ENCODE peak calls at places on chromosome 20, in four cellular contexts. One of them, this sample, is unnamed.

GRCh38 chr20:50379049-50379990 is 130.9 kb upstream of the PTPN1 start:
- DNase-seq in SW480: no peak
- DNase-seq in GM03348: peak
- DNase-seq in mucosa of gallbladder: peak
- DNase-seq in this sample: no peak

GRCh38 chr20:48685300-48685699 is 142.5 kb downstream of the PREX1 start:
- DNase-seq in GM03348: no peak
- DNase-seq in mucosa of gallbladder: no peak
- DNase-seq in SW480: no peak
- DNase-seq in this sample: no peak

GRCh38 chr20:45114465-45115385 is at the start of gene WFDC5:
- DNase-seq in GM03348: no peak
- DNase-seq in mucosa of gallbladder: peak
- DNase-seq in SW480: no peak
- DNase-seq in this sample: no peak

GRCh38 chr20:11205769-11206362 is 532.1 kb upstream of the JAG1 start:
- DNase-seq in mucosa of gallbladder: no peak
- DNase-seq in GM03348: no peak
- DNase-seq in SW480: no peak
- DNase-seq in this sample: no peak

GRCh38 chr20:41005361-41005729 is 23.3 kb upstream of the TOP1 start:
- DNase-seq in GM03348: peak
- DNase-seq in SW480: no peak
- DNase-seq in mucosa of gallbladder: peak
- DNase-seq in this sample: no peak

GRCh38 chr20:53074811-53075314 is 102.7 kb downstream of the TSHZ2 start:
- DNase-seq in GM03348: peak
- DNase-seq in SW480: no peak
- DNase-seq in mucosa of gallbladder: no peak
- DNase-seq in this sample: no peak

GRCh38 chr20:44776977-44777376 is 31.3 kb downstream of the KCNK15 start:
- DNase-seq in SW480: peak
- DNase-seq in GM03348: peak
- DNase-seq in mucosa of gallbladder: no peak
- DNase-seq in this sample: no peak

GRCh38 chr20:36862857-36863668 is 12.9 kb upstream of the TLDC2 start:
- DNase-seq in SW480: no peak
- DNase-seq in mucosa of gallbladder: peak
- DNase-seq in GM03348: no peak
- DNase-seq in this sample: no peak

GRCh38 chr20:33944914-33945313 is 48.8 kb upstream of the RALY start:
- DNase-seq in GM03348: no peak
- DNase-seq in mucosa of gallbladder: no peak
- DNase-seq in SW480: no peak
- DNase-seq in this sample: no peak

GRCh38 chr20:61752576-61752975 is 313.1 kb downstream of the TAF4 start:
- DNase-seq in SW480: no peak
- DNase-seq in GM03348: no peak
- DNase-seq in mucosa of gallbladder: no peak
- DNase-seq in this sample: no peak

GRCh38 chr20:49717693-49718092 is 4.0 kb upstream of the B4GALT5 start:
- DNase-seq in mucosa of gallbladder: no peak
- DNase-seq in GM03348: no peak
- DNase-seq in SW480: peak
- DNase-seq in this sample: no peak

GRCh38 chr20:6311097-6311496 is 188.3 kb upstream of the FERMT1 start:
- DNase-seq in GM03348: no peak
- DNase-seq in SW480: no peak
- DNase-seq in mucosa of gallbladder: no peak
- DNase-seq in this sample: no peak

GRCh38 chr20:63257629-63258028 is 3.4 kb upstream of the NKAIN4 start:
- DNase-seq in SW480: no peak
- DNase-seq in mucosa of gallbladder: no peak
- DNase-seq in GM03348: no peak
- DNase-seq in this sample: no peak

GRCh38 chr20:59569305-59569704 is 35.0 kb upstream of the PHACTR3 start:
- DNase-seq in mucosa of gallbladder: no peak
- DNase-seq in GM03348: no peak
- DNase-seq in SW480: no peak
- DNase-seq in this sample: no peak

GRCh38 chr20:20073851-20074252 is 21.5 kb downstream of the CFAP61 start:
- DNase-seq in GM03348: no peak
- DNase-seq in mucosa of gallbladder: peak
- DNase-seq in SW480: no peak
- DNase-seq in this sample: no peak

GRCh38 chr20:63591147-63591533 is 17.1 kb upstream of the HELZ2 start:
- DNase-seq in GM03348: no peak
- DNase-seq in mucosa of gallbladder: no peak
- DNase-seq in SW480: no peak
- DNase-seq in this sample: no peak

GRCh38 chr20:62743777-62744317 is 35.2 kb downstream of the NTSR1 start:
- DNase-seq in GM03348: no peak
- DNase-seq in SW480: no peak
- DNase-seq in mucosa of gallbladder: no peak
- DNase-seq in this sample: no peak

GRCh38 chr20:37419307-37419706 is 73.4 kb downstream of the SRC start:
- DNase-seq in mucosa of gallbladder: no peak
- DNase-seq in SW480: no peak
- DNase-seq in GM03348: no peak
- DNase-seq in this sample: no peak

GRCh38 chr20:1644101-1644962 is 13.2 kb downstream of the SIRPG start:
- DNase-seq in SW480: no peak
- DNase-seq in mucosa of gallbladder: no peak
- DNase-seq in GM03348: no peak
- DNase-seq in this sample: no peak

GRCh38 chr20:63090682-63091571 is 84.2 kb upstream of the BHLHE23 start:
- DNase-seq in SW480: peak
- DNase-seq in GM03348: no peak
- DNase-seq in mucosa of gallbladder: no peak
- DNase-seq in this sample: peak

GRCh38 chr20:37828584-37829527 is 74.1 kb upstream of the VSTM2L start:
- DNase-seq in SW480: no peak
- DNase-seq in mucosa of gallbladder: no peak
- DNase-seq in GM03348: no peak
- DNase-seq in this sample: no peak

GRCh38 chr20:6583134-6583738 is 184.2 kb upstream of the BMP2 start:
- DNase-seq in SW480: peak
- DNase-seq in mucosa of gallbladder: peak
- DNase-seq in GM03348: peak
- DNase-seq in this sample: no peak

GRCh38 chr20:19958243-19958642 is 58.9 kb upstream of the NAA20 start:
- DNase-seq in GM03348: no peak
- DNase-seq in SW480: no peak
- DNase-seq in mucosa of gallbladder: no peak
- DNase-seq in this sample: no peak

GRCh38 chr20:35344354-35344837 is 52.2 kb upstream of the FAM83C start:
- DNase-seq in mucosa of gallbladder: peak
- DNase-seq in GM03348: peak
- DNase-seq in SW480: no peak
- DNase-seq in this sample: no peak

GRCh38 chr20:37877832-37878772 is 24.8 kb upstream of the VSTM2L start:
- DNase-seq in SW480: no peak
- DNase-seq in GM03348: no peak
- DNase-seq in mucosa of gallbladder: no peak
- DNase-seq in this sample: no peak

GRCh38 chr20:34312544-34313217 is 9.5 kb upstream of the AHCY start:
- DNase-seq in GM03348: peak
- DNase-seq in SW480: peak
- DNase-seq in mucosa of gallbladder: peak
- DNase-seq in this sample: peak